ENCODE peak calls at places on chromosomes 2 and 18, in four cellular contexts. L is endodermal cell; F is CD8-positive, alpha-beta T cell; D is adrenal gland. A is an unnamed sample.

GRCh38 chr2:215364157-215365155 is 52.6 kb downstream of the ATIC start:
- DNase-seq in L (no peak), F (no peak), D (no peak), A (peak)

GRCh38 chr18:66995270-66995669 is 391.4 kb upstream of the CDH19 start:
- DNase-seq in L (no peak), F (no peak), D (no peak), A (no peak)

GRCh38 chr2:233530381-233530780 is 36.2 kb downstream of the USP40 start:
- DNase-seq in L (no peak), F (no peak), D (no peak), A (no peak)

GRCh38 chr2:146527166-146527565 is 1317.7 kb upstream of the ACVR2A start:
- DNase-seq in L (no peak), F (no peak), D (no peak), A (no peak)

GRCh38 chr2:72669121-72669520 is 156.7 kb downstream of the EXOC6B start:
- DNase-seq in L (no peak), F (no peak), D (peak), A (peak)

GRCh38 chr2:219358170-219359075 is 25.9 kb upstream of the RESP18 start:
- DNase-seq in L (peak), F (no peak), D (no peak), A (no peak)

GRCh38 chr2:9252002-9252357 is 45.4 kb downstream of the ASAP2 start:
- DNase-seq in L (no peak), F (no peak), D (peak), A (no peak)

GRCh38 chr2:27057184-27057583 is 5.7 kb downstream of the AGBL5 start:
- DNase-seq in L (no peak), F (no peak), D (no peak), A (no peak)

GRCh38 chr2:905833-906140 is 44.9 kb upstream of the SNTG2 start:
- DNase-seq in L (peak), F (no peak), D (no peak), A (no peak)

GRCh38 chr2:179486969-179487752 is 222.5 kb upstream of the SESTD1 start:
- DNase-seq in L (no peak), F (no peak), D (no peak), A (no peak)

GRCh38 chr2:216768908-216769401 is 73.6 kb upstream of the IGFBP5 start:
- DNase-seq in L (no peak), F (no peak), D (no peak), A (no peak)
- TF ChIP-seq CTCF in L (no peak), F (no peak), D (no peak), A (no peak)

DNA sequence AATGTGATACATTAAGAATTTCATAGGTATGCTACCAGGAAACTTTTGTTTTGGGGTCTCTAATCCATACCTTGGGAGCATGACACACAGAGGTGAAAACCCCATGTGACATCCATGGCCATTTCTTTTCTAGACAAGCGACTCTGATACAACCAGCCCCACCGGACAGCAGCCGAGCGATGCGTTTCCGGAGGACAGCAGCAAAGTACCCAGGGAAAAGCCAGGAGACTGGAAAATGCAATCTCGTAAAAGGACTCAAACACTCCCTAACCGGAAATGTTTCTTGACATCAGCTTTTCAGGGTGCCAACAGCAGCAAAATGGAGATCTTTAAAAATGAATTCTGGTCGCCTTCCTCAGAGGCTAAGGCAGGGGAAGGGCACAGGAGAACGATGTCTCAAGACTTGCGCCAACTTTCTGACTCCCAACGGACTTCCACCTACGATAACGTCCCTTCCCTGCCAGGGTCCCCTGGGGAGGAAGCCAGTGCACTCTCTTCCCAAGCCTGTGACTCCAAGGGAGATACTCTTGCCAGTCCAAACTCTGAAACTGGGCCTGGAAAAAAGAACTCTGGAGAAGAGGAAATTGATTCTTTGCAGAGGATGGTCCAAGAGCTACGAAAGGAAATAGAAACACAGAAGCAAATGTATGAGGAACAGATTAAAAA is 48.9 kb downstream of the BMP10 start:
- DNase-seq in L (no peak), F (no peak), D (no peak), A (no peak)
- H3K4me3 ChIP-seq in L (no peak), F (no peak), D (no peak), A (no peak)

GRCh38 chr2:241609859-241610793 is 26.8 kb downstream of the THAP4 start:
- DNase-seq in L (peak), F (peak), D (peak), A (peak)
- TF ChIP-seq CTCF in L (peak), F (peak), D (no peak), A (peak)

DNA sequence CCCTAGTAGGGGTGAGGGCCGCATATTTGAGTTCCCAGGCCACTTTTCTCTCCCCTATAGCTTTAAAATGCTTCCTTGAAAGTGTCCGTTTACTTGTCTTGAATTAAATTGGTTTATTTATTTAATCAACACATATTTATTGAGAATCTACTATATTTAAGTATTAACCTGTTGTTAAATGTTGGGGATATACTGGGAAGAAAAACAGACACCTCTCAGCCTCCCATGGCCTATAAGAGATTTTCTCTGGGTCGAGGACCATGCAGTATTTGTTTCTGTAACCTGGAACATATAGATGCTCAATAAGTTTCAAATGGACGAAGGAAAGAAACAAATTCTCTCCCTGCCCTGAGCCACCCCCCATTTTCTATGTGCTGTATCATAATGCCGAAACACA is 98.6 kb downstream of the INSIG2 start:
- DNase-seq in L (no peak), F (no peak), D (no peak), A (no peak)
- H3K4me3 ChIP-seq in L (peak), F (peak), D (no peak), A (no peak)

GRCh38 chr2:37895135-37895534 is 30.0 kb upstream of the RMDN2 start:
- DNase-seq in L (no peak), F (no peak), D (no peak), A (no peak)
- TF ChIP-seq CTCF in L (no peak), F (no peak), D (no peak), A (no peak)

DNA sequence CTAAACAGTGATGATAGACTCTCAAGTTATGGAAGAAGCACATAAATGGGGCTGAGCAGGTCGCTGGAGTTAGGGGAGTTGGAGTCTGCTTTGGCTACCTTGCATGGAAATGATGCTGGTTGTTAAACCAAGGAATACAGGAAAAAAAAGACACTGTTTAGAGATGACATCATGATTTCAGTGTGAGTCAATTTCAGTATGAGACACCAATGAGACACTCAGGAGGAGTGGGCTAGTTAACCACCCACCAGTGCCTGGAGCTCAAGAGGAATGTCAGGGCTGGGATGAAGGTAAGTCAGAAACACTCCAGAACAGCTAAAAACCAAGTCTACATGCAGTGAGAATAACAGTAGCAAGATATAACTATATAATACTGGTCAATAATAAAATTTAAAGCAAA is 303.6 kb downstream of the SOX11 start:
- DNase-seq in L (no peak), F (no peak), D (no peak), A (no peak)
- H3K4me3 ChIP-seq in L (no peak), F (no peak), D (no peak), A (no peak)

GRCh38 chr2:226798422-226799210 is 1.0 kb downstream of the IRS1 start:
- DNase-seq in L (peak), F (peak), D (peak), A (peak)
- TF ChIP-seq CTCF in L (peak), F (peak), D (no peak), A (peak)